ENCODE peak calls at places on chromosomes 16 and 17, in five cellular contexts. P is iris pigment epithelial cell; L is RCC 7860; X is stimulated activated CD8-positive, alpha-beta memory T cell treated with anti-CD3 and anti-CD28 coated beads, Interleukin-15, amount 100 ng/mL, for 24 hours; C is germinal center. E is an unnamed sample.

GRCh38 chr16:21001262-21001661 is 100.7 kb downstream of the LYRM1 start:
- DNase-seq in P (peak; percentile 11), L (no peak), C (peak; percentile 16), X (no peak), E (peak; percentile 42)

GRCh38 chr16:73126453-73126853 is 78.5 kb upstream of the ZFHX3 start:
- DNase-seq in P (peak; percentile 92), C (no peak), L (no peak), X (no peak), E (no peak)

GRCh38 chr16:426115-426905 is 861 bp downstream of the RAB11FIP3 start:
- DNase-seq in L (no peak), C (no peak), P (peak; percentile 28), X (no peak), E (peak; percentile 33)

GRCh38 chr16:51148674-51149228 is 2.3 kb downstream of the SALL1 start:
- DNase-seq in P (no peak), X (no peak), C (no peak), L (no peak), E (no peak)

GRCh38 chr16:71210-71539 is 1.3 kb downstream of the RHBDF1 start:
- DNase-seq in X (no peak), C (no peak), L (no peak), P (no peak), E (no peak)

GRCh38 chr17:44610331-44610730 is 45.9 kb upstream of the MEIOC start:
- DNase-seq in L (no peak), P (no peak), X (no peak), C (no peak), E (no peak)

GRCh38 chr17:10649031-10649430 is 8.1 kb downstream of the MYH3 start:
- DNase-seq in P (peak; percentile 55), C (no peak), L (no peak), X (no peak), E (no peak)

GRCh38 chr16:76650579-76650978 is 373.4 kb downstream of the CNTNAP4 start:
- DNase-seq in X (no peak), P (no peak), L (no peak), C (no peak), E (no peak)

GRCh38 chr16:11667221-11667823 is 933 bp upstream of the SNN start:
- DNase-seq in L (no peak), P (no peak), X (no peak), C (no peak), E (no peak)

GRCh38 chr17:834136-834535 is 52.0 kb downstream of the MRM3 start:
- DNase-seq in P (no peak), X (no peak), C (no peak), L (peak; percentile 60), E (no peak)

GRCh38 chr17:11240041-11240801 is 792 bp upstream of the SHISA6 start:
- DNase-seq in L (no peak), X (no peak), P (peak; percentile 7), C (no peak), E (no peak)

GRCh38 chr16:67339453-67339852 is 12.8 kb downstream of the LRRC36 start:
- DNase-seq in P (peak; percentile 35), L (peak; percentile 37), X (no peak), C (no peak), E (no peak)